ENCODE peak calls at places on chromosomes 7 and 10, in five cellular contexts. W, Q, F, R and P are unnamed samples.

GRCh38 chr10:50604049-50604640 is 19.6 kb downstream of the SGMS1 start:
- DNase-seq in W (no peak), Q (no peak), F (no peak), R (peak; percentile 62), P (no peak)

GRCh38 chr7:143171697-143172096 is 11.5 kb upstream of the TAS2R39 start:
- DNase-seq in W (peak; percentile 48), Q (no peak), F (no peak), R (no peak), P (no peak)

GRCh38 chr7:80335473-80336232 is 176.2 kb downstream of the GNAT3 start:
- DNase-seq in W (no peak), Q (no peak), F (no peak), R (no peak), P (no peak)

GRCh38 chr10:24882047-24882698 is 70.2 kb downstream of the PRTFDC1 start:
- DNase-seq in W (no peak), Q (no peak), F (peak; percentile 53), R (no peak), P (no peak)

GRCh38 chr10:14665865-14666857 is 108.5 kb downstream of the FAM107B start:
- DNase-seq in W (no peak), Q (no peak), F (no peak), R (no peak), P (no peak)

GRCh38 chr10:74156919-74157289 is 5.9 kb downstream of the ADK start:
- DNase-seq in W (no peak), Q (no peak), F (no peak), R (peak; percentile 57), P (no peak)

GRCh38 chr10:79937256-79937635 is 11.7 kb downstream of the SFTPD start:
- DNase-seq in W (no peak), Q (no peak), F (no peak), R (no peak), P (no peak)

GRCh38 chr7:72446566-72447462 is 34.7 kb upstream of the CALN1 start:
- DNase-seq in W (no peak), Q (no peak), F (no peak), R (no peak), P (no peak)

GRCh38 chr7:2814682-2815522 is 29.2 kb downstream of the GNA12 start:
- DNase-seq in W (no peak), Q (no peak), F (no peak), R (no peak), P (no peak)

GRCh38 chr10:72272689-72273409 is 875 bp upstream of the DDIT4 start:
- DNase-seq in W (peak; percentile 95), Q (peak; percentile 88), F (no peak), R (peak; percentile 97), P (peak; percentile 80)

GRCh38 chr7:129468087-129468486 is 33.9 kb downstream of the STRIP2 start:
- DNase-seq in W (no peak), Q (no peak), F (no peak), R (no peak), P (no peak)

GRCh38 chr10:75295901-75296441 is 60.2 kb upstream of the COMTD1 start:
- DNase-seq in W (no peak), Q (no peak), F (no peak), R (no peak), P (no peak)

GRCh38 chr7:55034776-55035175 is 16.0 kb downstream of the EGFR start:
- DNase-seq in W (no peak), Q (peak; percentile 58), F (no peak), R (no peak), P (no peak)

GRCh38 chr7:71326596-71326995 is 194.7 kb downstream of the GALNT17 start:
- DNase-seq in W (no peak), Q (no peak), F (no peak), R (no peak), P (no peak)

GRCh38 chr10:50416181-50416824 is 165.0 kb upstream of the ASAH2 start:
- DNase-seq in W (peak; percentile 49), Q (no peak), F (no peak), R (peak; percentile 60), P (no peak)

GRCh38 chr7:33261585-33261984 is 132.2 kb downstream of the BBS9 start:
- DNase-seq in W (no peak), Q (no peak), F (peak; percentile 5), R (no peak), P (no peak)

GRCh38 chr10:30812018-30812851 is 182.7 kb upstream of the LYZL2 start:
- DNase-seq in W (no peak), Q (no peak), F (no peak), R (no peak), P (no peak)

GRCh38 chr7:121620953-121621606 is 225.0 kb upstream of the FAM3C start:
- DNase-seq in W (no peak), Q (no peak), F (no peak), R (peak; percentile 5), P (peak; percentile 10)

GRCh38 chr7:95470452-95470851 is 15.3 kb upstream of the ASB4 start:
- DNase-seq in W (peak; percentile 83), Q (peak; percentile 82), F (no peak), R (peak; percentile 28), P (no peak)

GRCh38 chr10:63977329-63977923 is 456.2 kb downstream of the REEP3 start:
- DNase-seq in W (peak; percentile 60), Q (peak; percentile 43), F (no peak), R (peak; percentile 64), P (peak; percentile 59)

GRCh38 chr7:99953649-99954048 is 22.2 kb downstream of the AZGP1 start:
- DNase-seq in W (no peak), Q (no peak), F (no peak), R (no peak), P (no peak)

GRCh38 chr10:76305930-76306612 is 874.6 kb downstream of the LRMDA start:
- DNase-seq in W (no peak), Q (no peak), F (no peak), R (no peak), P (no peak)

GRCh38 chr10:76303682-76304316 is 872.4 kb downstream of the LRMDA start:
- DNase-seq in W (peak; percentile 71), Q (peak; percentile 81), F (no peak), R (peak; percentile 44), P (peak; percentile 62)

GRCh38 chr10:76302491-76302890 is 871.1 kb downstream of the LRMDA start:
- DNase-seq in W (no peak), Q (no peak), F (no peak), R (no peak), P (no peak)

GRCh38 chr10:76301950-76302349 is 870.5 kb downstream of the LRMDA start:
- DNase-seq in W (no peak), Q (peak; percentile 18), F (no peak), R (no peak), P (no peak)

DNA sequence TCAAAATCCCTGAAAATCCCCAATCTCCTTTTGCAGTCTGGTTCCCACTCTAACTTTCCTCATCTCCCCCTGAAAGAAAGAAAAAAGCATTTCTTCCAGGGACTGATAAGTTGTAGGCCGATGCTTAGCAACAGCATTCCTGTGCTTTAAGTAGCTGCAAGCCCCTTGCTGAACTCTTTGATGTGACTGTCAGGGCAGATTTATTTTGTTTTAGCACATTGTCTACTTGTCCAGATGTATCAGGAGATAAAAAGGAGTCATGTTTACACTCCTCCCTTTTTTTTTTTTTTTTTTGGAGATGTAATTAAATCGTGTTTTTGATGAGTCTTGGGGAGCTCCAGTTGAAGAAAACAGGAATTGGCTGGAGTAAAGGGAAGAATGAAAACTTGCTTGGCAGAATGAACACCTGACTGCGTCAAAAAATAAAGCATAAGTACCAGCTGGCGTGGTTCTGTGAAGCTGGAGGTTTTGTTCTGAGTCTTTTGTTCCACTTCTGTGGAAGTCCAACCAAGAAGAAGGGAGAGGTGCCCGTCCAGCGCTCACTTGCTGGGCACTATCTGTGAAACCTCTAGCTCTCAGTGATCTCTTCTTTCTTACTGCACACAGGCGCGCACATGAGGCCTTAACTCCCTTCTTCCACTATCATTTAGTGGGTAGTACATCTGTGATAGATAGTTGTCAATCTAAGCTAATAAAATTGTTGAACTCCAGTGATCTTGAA is 871.7 kb downstream of the LRMDA start:
- DNase-seq in W (no peak), Q (peak; percentile 28), F (no peak), R (no peak), P (no peak)
- TF ChIP-seq KDM1A in W (no peak), Q (no peak), F (no peak), R (no peak), P (no peak)

GRCh38 chr7:82616059-82616723 is 172.6 kb upstream of the CACNA2D1 start:
- DNase-seq in W (no peak), Q (no peak), F (no peak), R (no peak), P (no peak)
- TF ChIP-seq KDM1A in W (no peak), Q (no peak), F (no peak), R (no peak), P (no peak)

DNA sequence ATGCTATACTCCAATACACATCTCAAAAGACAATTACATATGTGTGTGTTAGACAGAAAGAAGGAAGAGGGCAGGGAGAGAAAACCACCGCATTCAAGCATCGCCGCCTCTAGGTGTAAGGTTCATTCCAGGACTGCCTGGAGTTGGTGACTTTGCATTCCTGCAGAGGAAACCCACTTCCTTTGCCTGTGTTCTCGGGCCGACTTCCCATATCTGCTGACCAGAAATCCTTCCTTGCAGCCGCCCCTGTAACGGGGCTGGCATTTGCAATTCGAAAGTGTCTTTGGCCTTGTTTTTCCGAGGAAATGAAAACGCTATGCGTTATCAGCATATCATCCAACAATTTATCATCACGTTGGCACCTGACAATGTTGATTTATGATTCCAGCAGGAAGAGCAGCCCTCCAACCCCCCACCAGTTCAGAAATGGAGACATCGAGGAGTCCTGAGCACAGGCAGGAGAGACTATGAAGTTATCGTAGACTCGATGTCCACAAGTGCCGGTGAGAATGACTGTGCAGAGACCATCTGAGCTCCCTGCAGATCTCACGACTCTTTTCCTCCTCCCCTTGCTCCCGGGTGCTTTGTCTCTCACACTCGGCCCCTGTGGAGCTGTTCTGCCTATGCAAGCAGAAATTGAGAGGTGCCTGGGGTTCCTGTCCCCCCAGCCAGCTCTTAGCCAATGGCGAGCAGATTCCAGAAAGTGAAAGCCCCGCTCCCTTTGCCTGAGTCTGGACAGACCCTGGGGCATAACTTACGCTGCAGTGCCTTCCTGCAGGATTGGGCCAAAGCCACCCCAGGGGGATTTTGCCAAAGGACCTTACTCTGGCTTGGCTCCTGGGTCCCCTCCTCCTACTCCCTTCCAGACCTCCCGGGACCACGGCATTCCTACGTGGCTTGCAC is 68.9 kb upstream of the FOXK1 start:
- DNase-seq in W (no peak), Q (no peak), F (no peak), R (peak; percentile 56), P (peak; percentile 51)
- TF ChIP-seq KDM1A in W (no peak), Q (no peak), F (no peak), R (no peak), P (no peak)

GRCh38 chr10:29648114-29648982 is 13.6 kb upstream of the SVIL start:
- DNase-seq in W (no peak), Q (no peak), F (no peak), R (no peak), P (no peak)
- TF ChIP-seq KDM1A in W (no peak), Q (no peak), F (no peak), R (peak; percentile 45), P (no peak)

GRCh38 chr10:128078136-128078969 is 47.9 kb downstream of the MKI67 start:
- DNase-seq in W (peak; percentile 46), Q (peak; percentile 28), F (no peak), R (peak; percentile 45), P (peak; percentile 19)
- TF ChIP-seq KDM1A in W (no peak), Q (no peak), F (no peak), R (no peak), P (no peak)